ENCODE peak calls at places on chromosomes 16 and 17, in four cellular contexts. T is HCT116, D is HepG2, R is K562. P is an unnamed sample.

GRCh38 chr17:17386143-17386800 is 83.1 kb downstream of the NT5M start:
- DNase-seq in D (no peak), T (no peak), R (no peak), P (no peak)

GRCh38 chr16:78183886-78184553 is 84.6 kb downstream of the WWOX start:
- DNase-seq in R (no peak), T (no peak), D (no peak), P (no peak)

GRCh38 chr17:40551091-40551873 is 14.0 kb downstream of the CCR7 start:
- DNase-seq in R (peak), T (no peak), D (peak), P (peak)

GRCh38 chr17:4142107-4142900 is 526 bp downstream of the ZZEF1 start:
- DNase-seq in D (peak), R (peak), T (no peak), P (no peak)

GRCh38 chr16:2095315-2095853 is 40.3 kb downstream of the PKD1 start:
- DNase-seq in T (no peak), D (no peak), R (no peak), P (no peak)

GRCh38 chr16:79677799-79678525 is 77.4 kb upstream of the MAF start:
- DNase-seq in D (no peak), R (no peak), T (no peak), P (no peak)

GRCh38 chr17:79968116-79968515 is 67.6 kb downstream of the TBC1D16 start:
- DNase-seq in T (no peak), D (no peak), R (no peak), P (no peak)

GRCh38 chr16:88867561-88868246 is 1.2 kb upstream of the PABPN1L start:
- DNase-seq in R (no peak), D (no peak), T (no peak), P (no peak)

GRCh38 chr16:86480444-86480843 is 29.9 kb upstream of the FOXF1 start:
- DNase-seq in R (no peak), D (no peak), T (no peak), P (no peak)
- TF ChIP-seq REST in R (no peak), D (no peak), T (no peak), P (no peak)

GRCh38 chr16:48291303-48291702 is 44.0 kb upstream of the ABCC11 start:
- DNase-seq in T (no peak), D (no peak), R (no peak), P (no peak)

GRCh38 chr16:48295493-48296281 is 48.3 kb upstream of the ABCC11 start:
- DNase-seq in T (peak), D (no peak), R (no peak), P (no peak)

GRCh38 chr16:48287239-48287638 is 39.9 kb upstream of the ABCC11 start:
- DNase-seq in D (no peak), T (no peak), R (no peak), P (no peak)

GRCh38 chr16:48292452-48292851 is 45.1 kb upstream of the ABCC11 start:
- DNase-seq in R (no peak), D (peak), T (no peak), P (no peak)

GRCh38 chr16:48291754-48292153 is 44.4 kb upstream of the ABCC11 start:
- DNase-seq in D (no peak), R (no peak), T (no peak), P (no peak)
- TF ChIP-seq SIN3A in D (no peak), R (no peak), T (no peak), P (no peak)

GRCh38 chr16:49592507-49593422 is 219.2 kb downstream of the C16orf78 start:
- DNase-seq in R (peak), D (peak), T (peak), P (peak)
- TF ChIP-seq TCF7L2 in R (no peak), D (no peak), T (no peak), P (no peak)

DNA sequence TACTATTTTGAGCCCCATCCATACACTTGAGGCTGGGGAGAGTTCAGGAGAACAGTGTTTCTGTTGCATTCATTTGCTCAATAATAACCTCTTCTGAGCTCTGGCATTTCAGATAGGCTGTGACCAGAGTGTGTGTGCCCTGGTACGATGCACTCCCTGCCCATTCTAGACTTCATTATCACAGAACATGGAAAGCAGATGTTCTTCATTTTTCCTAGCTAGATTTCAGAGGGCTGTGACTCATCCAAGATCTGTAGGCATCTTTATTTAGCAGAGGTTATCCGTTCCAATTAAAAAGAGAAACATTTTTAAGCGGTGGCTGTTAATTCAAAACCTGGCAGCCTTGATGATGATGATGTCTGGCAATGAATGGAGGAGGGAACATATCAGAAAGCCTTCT is 228.8 kb upstream of the EEF2KMT start:
- DNase-seq in D (no peak), R (no peak), T (no peak), P (no peak)
- TF ChIP-seq REST in D (no peak), R (no peak), T (no peak), P (no peak)

DNA sequence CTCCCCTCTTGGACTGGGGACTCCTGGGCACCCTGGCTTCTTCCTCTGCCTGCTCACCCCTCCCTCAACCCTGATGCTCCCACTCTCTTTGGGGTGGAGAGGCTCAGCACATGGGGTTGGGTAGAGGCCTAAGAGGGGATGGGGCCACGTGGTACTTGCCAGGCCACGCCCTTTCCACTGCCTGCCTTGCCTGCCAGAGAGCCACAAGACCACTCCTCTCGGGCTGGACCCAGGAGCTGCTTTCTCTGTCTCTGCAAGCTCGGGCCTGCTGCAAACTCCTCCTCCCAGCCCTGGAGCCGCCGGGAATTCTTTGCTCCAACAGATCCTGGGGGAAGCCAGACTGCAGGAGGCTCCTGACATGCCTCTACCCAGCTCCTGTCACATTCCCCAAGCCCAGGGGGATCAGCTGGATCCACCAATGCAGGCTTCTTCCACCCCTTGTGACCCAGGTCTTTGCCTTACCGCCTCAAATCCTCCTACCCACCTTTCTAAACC is 11.8 kb downstream of the DLX4 start:
- DNase-seq in T (no peak), R (no peak), D (no peak), P (no peak)
- TF ChIP-seq SIN3A in T (no peak), R (no peak), D (no peak), P (no peak)

GRCh38 chr17:75340636-75341035 is 51.4 kb upstream of the SLC25A19 start:
- DNase-seq in D (no peak), R (no peak), T (no peak), P (no peak)
- TF ChIP-seq TCF7L2 in D (no peak), R (no peak), T (no peak), P (no peak)